ENCODE peak calls at places on chromosomes 3 and 15, in seven cellular contexts. V is NB4, Z is heart left ventricle, J is transverse colon, C is ovary, R is IMR-90, F is stomach. N is an unnamed sample.

GRCh38 chr3:171712168-171712938 is 97.9 kb downstream of the PLD1 start:
- DNase-seq in R (peak; percentile 88), C (no peak), Z (no peak), F (no peak), J (no peak), V (no peak), N (no peak)

GRCh38 chr15:69576948-69577351 is 124.3 kb downstream of the RPLP1 start:
- DNase-seq in Z (no peak), J (no peak), F (peak; percentile 77), V (no peak), R (no peak), C (no peak), N (no peak)

GRCh38 chr15:66840615-66841014 is 138.6 kb downstream of the SMAD6 start:
- DNase-seq in C (no peak), J (no peak), Z (no peak), R (no peak), F (no peak), V (peak; percentile 60), N (no peak)

GRCh38 chr3:153042088-153042487 is 119.9 kb upstream of the RAP2B start:
- DNase-seq in V (no peak), C (no peak), Z (no peak), J (no peak), R (no peak), F (no peak), N (no peak)

GRCh38 chr3:111904376-111905241 is 45.5 kb downstream of the PHLDB2 start:
- DNase-seq in Z (no peak), R (peak; percentile 92), F (no peak), C (no peak), V (peak; percentile 17), J (no peak), N (no peak)

GRCh38 chr3:188950832-188951489 is 220.8 kb upstream of the TPRG1 start:
- DNase-seq in J (peak; percentile 70), R (peak; percentile 99), Z (peak; percentile 78), C (peak; percentile 83), F (peak; percentile 84), V (peak; percentile 42), N (peak; percentile 94)

GRCh38 chr3:169662215-169663070 is 1.1 kb downstream of the MECOM start:
- DNase-seq in V (peak; percentile 48), C (peak; percentile 48), J (peak; percentile 80), R (peak; percentile 57), F (peak; percentile 79), Z (peak; percentile 81), N (no peak)

GRCh38 chr15:80699981-80700380 is 4.9 kb downstream of the ABHD17C start:
- DNase-seq in R (peak; percentile 76), Z (no peak), F (no peak), J (no peak), V (no peak), C (no peak), N (no peak)

GRCh38 chr15:63482874-63483323 is 21.5 kb upstream of the USP3 start:
- DNase-seq in J (no peak), F (no peak), C (no peak), V (no peak), R (no peak), Z (no peak), N (no peak)

GRCh38 chr15:48084759-48085420 is 35.9 kb upstream of the SLC24A5 start:
- DNase-seq in V (peak; percentile 23), C (no peak), R (peak; percentile 50), Z (no peak), F (no peak), J (no peak), N (no peak)

GRCh38 chr3:64687781-64688515 is at the start of gene ADAMTS9:
- DNase-seq in R (peak; percentile 60), F (peak; percentile 42), C (peak; percentile 81), Z (peak; percentile 87), J (peak; percentile 57), V (no peak), N (peak; percentile 91)
- TF ChIP-seq CTCF in R (no peak), F (no peak), C (no peak), Z (peak; percentile 10), J (no peak), V (no peak), N (no peak)

GRCh38 chr3:32423534-32423933 is 31.9 kb downstream of the CMTM7 start:
- DNase-seq in J (no peak), Z (no peak), C (no peak), F (no peak), V (no peak), R (no peak), N (no peak)

GRCh38 chr3:32421185-32421584 is 29.5 kb downstream of the CMTM7 start:
- DNase-seq in C (no peak), V (no peak), R (no peak), Z (no peak), F (no peak), J (no peak), N (no peak)

GRCh38 chr3:32423956-32424558 is 32.4 kb downstream of the CMTM7 start:
- DNase-seq in J (no peak), R (no peak), F (no peak), Z (no peak), C (no peak), V (no peak), N (no peak)

GRCh38 chr3:32422943-32423342 is 31.3 kb downstream of the CMTM7 start:
- DNase-seq in F (no peak), V (peak; percentile 33), J (no peak), R (no peak), Z (no peak), C (no peak), N (no peak)

DNA sequence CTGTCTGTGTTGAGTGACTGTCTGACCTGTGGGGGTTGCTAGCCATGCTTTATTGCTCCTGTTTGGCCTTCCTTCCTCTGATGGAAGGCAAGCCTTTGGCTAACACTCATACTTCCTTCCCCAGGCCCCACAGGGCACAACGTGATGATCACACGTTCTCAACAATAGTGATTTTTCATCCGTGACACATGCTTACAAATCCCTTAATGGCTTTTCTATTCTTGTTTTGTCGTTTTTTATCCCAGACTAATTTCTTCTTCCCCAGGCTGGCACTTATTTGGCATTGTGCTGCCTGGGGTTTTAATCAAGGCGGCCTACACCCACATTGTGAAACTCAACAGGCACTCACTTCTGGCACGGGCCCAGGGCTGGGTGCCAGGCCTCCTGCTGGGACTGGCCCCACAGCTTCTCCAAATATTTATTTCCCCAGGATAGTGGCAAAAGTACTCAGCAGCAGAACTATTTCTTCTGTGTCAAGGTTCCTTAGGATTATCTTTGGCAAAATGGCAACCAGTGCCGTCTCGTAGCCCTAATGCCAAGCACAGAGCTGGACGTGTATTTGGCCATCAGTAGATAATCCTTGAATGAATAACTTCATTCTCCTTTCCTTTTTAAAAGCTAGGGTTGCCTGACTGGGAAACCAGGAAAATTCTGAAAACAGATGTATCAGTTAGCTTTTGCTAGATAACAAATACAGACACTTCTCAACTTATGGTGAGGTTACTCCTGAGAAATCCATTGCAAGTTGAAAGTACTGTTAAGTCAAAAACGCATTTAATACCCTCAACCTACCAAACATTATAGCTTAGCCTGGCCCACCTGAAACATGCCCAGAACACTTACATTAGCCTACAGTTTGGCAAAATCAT is 30.6 kb downstream of the CMTM7 start:
- DNase-seq in Z (peak; percentile 91), J (peak; percentile 91), V (peak; percentile 70), C (peak; percentile 62), R (peak; percentile 73), F (peak; percentile 97), N (peak; percentile 94)
- TF ChIP-seq POLR2A in Z (no peak), J (no peak), V (no peak), C (no peak), R (no peak), F (no peak), N (no peak)

GRCh38 chr3:28388978-28389377 is 40.4 kb upstream of the AZI2 start:
- DNase-seq in J (no peak), Z (no peak), R (no peak), V (no peak), F (no peak), C (no peak), N (no peak)
- TF ChIP-seq CTCF in J (no peak), Z (no peak), R (no peak), V (no peak), F (no peak), C (no peak), N (no peak)

DNA sequence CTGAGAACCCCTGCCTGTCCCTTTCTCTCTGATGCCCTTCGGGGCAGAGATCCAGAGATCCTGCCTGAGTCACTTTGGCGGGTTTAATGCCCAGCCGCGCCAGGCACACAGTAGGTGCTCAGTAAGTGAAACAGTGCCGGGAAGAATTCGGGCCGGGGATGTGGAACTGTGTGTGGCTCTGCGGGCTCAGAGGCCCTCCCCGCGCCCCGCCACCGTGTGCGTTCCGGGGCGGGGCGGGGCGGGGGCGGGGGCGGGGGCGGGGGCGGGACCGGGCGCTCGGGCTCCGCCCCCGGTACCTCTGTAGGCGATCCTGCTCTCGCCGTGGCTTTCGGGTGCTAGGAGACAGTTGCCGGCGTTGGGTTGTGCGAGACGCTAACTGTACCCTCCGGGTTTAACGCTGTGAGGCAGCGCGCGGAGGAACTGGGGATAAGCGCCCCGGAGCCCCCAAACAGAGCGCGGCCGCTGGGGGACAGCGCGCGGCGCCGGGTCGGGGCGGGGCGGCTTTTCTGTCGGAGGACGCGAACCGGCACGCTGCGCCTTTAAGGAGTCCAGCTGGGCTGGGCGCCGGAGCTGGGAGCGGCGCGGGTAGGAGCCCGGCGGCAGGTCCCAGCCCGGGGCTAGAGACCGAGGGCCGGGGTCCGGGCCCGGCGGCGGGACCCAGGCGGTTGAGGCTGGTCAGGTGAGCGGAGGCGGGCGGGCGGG is at the start of gene ABHD6:
- DNase-seq in F (peak; percentile 79), Z (peak; percentile 81), J (peak; percentile 82), C (peak; percentile 83), V (peak; percentile 74), R (peak; percentile 58), N (peak; percentile 89)
- TF ChIP-seq POLR2A in F (no peak), Z (peak; percentile 57), J (no peak), C (peak; percentile 21), V (no peak), R (no peak), N (peak; percentile 17)

DNA sequence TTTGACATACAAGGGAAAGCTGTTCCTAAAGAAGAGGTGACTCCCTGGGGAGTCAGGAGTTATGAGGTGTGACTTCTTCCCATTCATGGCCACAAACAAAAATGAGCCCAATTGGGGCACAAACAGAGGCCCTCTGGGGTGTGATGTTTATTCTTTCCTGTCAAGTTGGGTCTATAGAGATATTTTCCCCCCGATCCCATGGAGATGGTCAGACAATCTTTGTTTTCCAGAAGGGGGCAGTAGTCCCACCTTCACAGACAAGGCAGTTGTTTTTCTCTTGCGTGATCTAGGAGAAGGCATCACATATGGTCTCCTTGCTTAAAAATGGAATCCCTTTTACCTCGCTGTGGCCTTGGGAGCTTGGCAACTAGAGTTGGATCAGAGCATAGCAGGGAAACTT is 110.3 kb downstream of the MFSD1 start:
- DNase-seq in R (no peak), F (no peak), V (no peak), C (no peak), Z (no peak), J (no peak), N (no peak)
- TF ChIP-seq CTCF in R (no peak), F (no peak), V (no peak), C (no peak), Z (no peak), J (no peak), N (no peak)

DNA sequence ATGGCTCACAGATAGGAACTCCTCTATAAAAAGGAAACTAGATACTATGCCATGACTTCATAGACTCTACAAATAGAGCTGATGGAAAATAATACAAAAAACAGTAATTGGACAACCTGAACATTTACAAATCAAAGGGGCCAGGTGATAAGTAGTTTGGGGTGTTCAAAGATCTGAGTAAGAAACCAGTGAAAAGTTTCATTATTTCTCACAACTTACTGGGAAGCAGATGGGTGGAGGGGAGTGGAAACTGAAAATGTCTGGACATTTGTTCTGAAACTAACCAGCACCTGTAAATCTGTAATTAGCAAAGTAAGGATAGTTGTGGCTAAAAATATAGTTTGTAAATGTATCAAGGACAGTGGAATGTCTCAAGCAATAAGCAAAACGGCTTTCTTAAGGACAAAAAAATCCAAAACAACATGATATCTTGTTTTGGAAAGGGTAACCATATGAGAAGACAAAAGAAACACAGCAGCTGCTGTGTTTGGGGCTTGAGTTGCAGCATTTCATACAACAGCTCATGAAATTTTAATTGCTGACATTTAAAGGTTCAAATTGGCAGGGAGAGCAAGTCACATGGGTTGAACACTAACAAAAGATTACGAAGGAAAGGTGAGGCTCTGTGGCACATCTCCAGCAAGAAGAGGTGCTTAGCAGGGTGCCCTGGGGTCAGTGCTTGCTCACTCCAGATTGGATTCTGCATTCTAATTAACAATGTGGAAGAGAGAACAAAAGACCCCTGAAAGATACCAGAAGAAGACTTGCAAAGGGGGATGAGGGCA is 26.7 kb upstream of the THBS1 start:
- DNase-seq in J (peak; percentile 58), F (no peak), R (no peak), C (no peak), Z (no peak), V (no peak), N (peak; percentile 85)
- TF ChIP-seq POLR2A in J (no peak), F (no peak), R (no peak), C (no peak), Z (no peak), V (no peak), N (no peak)